ENCODE peak calls at places on chromosomes 3 and 15, in four cellular contexts. R is SK-N-SH, M is K562, S is NT2/D1. N is an unnamed sample.
A peak's percentile ranks its signal among the peaks of the same experiment; 100 is the strongest.

GRCh38 chr3:186209810-186210752 is 101.2 kb upstream of the ETV5 start:
- DNase-seq in R (peak; percentile 72), M (peak; percentile 48), S (peak; percentile 68), N (peak; percentile 58)

GRCh38 chr3:105970283-105970682 is 101.5 kb upstream of the CBLB start:
- DNase-seq in R (no peak), M (no peak), S (peak; percentile 11), N (no peak)

GRCh38 chr15:31098953-31099740 is 2.4 kb downstream of the TRPM1 start:
- DNase-seq in R (no peak), M (no peak), S (no peak), N (no peak)

GRCh38 chr3:54067060-54067459 is 55.3 kb upstream of the CACNA2D3 start:
- DNase-seq in R (no peak), M (no peak), S (no peak), N (no peak)

GRCh38 chr3:185470323-185470722 is 28.5 kb downstream of the TMEM41A start:
- DNase-seq in R (no peak), M (no peak), S (peak; percentile 51), N (no peak)

GRCh38 chr3:29331830-29332637 is 51.2 kb downstream of the RBMS3 start:
- DNase-seq in R (no peak), M (no peak), S (no peak), N (no peak)

GRCh38 chr15:65987100-65987499 is 117.8 kb downstream of the RAB11A start:
- DNase-seq in R (no peak), M (no peak), S (no peak), N (no peak)

GRCh38 chr15:56831467-56831866 is 87.0 kb upstream of the TCF12 start:
- DNase-seq in R (no peak), M (no peak), S (no peak), N (no peak)

GRCh38 chr3:71456155-71456554 is 127.4 kb downstream of the FOXP1 start:
- DNase-seq in R (no peak), M (no peak), S (no peak), N (no peak)

GRCh38 chr3:6447166-6447801 is 413.6 kb upstream of the GRM7 start:
- DNase-seq in R (no peak), M (no peak), S (no peak), N (no peak)

GRCh38 chr3:129592362-129593150 is 13.9 kb downstream of the PLXND1 start:
- DNase-seq in R (no peak), M (no peak), S (no peak), N (peak; percentile 77)

GRCh38 chr3:107430214-107431047 is 53.2 kb downstream of the CCDC54 start:
- DNase-seq in R (peak; percentile 13), M (no peak), S (no peak), N (no peak)

GRCh38 chr3:20352547-20353164 is 166.7 kb upstream of the SGO1 start:
- DNase-seq in R (no peak), M (no peak), S (no peak), N (no peak)

GRCh38 chr15:31257286-31257685 is 69.3 kb upstream of the KLF13 start:
- DNase-seq in R (no peak), M (no peak), S (no peak), N (no peak)

GRCh38 chr15:91271565-91272153 is 171.6 kb downstream of the SV2B start:
- DNase-seq in R (peak; percentile 69), M (peak; percentile 58), S (peak; percentile 70), N (no peak)

GRCh38 chr3:123610331-123610730 is 25.5 kb upstream of the HACD2 start:
- DNase-seq in R (no peak), M (no peak), S (no peak), N (no peak)

GRCh38 chr15:62935300-62936081 is 107.1 kb upstream of the TPM1 start:
- DNase-seq in R (peak; percentile 33), M (no peak), S (no peak), N (no peak)

GRCh38 chr3:38648024-38648658 is 1.3 kb downstream of the SCN5A start:
- DNase-seq in R (peak; percentile 8), M (no peak), S (no peak), N (no peak)

GRCh38 chr3:179196098-179196497 is 47.9 kb downstream of the PIK3CA start:
- DNase-seq in R (no peak), M (no peak), S (no peak), N (no peak)

GRCh38 chr3:128095222-128095703 is 28.3 kb downstream of the RUVBL1 start:
- DNase-seq in R (peak; percentile 86), M (peak; percentile 50), S (peak; percentile 57), N (peak; percentile 63)

GRCh38 chr15:77178421-77178820 is 107.5 kb upstream of the TSPAN3 start:
- DNase-seq in R (no peak), M (no peak), S (no peak), N (no peak)

DNA sequence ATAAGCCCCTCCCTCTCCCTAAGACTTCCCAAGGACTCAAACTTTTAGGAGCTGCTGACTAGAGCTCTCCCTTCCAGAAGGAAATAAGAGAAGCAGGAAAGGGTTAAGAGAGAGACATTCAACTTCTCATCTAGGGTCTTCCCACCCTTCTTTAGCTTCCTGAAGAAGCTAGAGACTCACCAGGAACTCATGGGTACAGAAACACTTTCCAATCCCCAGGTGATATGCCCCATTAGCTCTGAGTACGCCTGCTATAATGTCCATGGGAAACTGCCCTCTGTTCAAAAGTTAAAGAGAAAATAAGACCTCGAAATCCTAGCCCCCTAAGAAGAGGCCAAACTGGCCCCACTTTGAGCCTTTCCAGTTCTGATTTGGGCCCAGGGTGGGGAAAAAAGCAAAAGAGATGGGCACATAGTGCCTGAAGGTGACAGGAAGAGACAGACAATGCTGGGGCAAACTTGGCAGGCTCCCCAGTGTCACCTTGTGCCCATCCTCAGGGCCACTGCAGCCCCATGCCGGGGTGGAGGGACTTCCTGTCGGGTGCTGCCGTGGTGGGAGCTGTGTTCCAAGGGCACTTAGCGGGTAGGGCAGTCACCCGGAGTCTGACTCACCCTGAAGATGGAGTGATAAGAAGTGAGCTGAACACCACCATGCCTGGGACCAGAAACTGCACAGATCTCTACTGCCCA is 29.5 kb downstream of the CCDC12 start:
- DNase-seq in R (peak; percentile 80), M (peak; percentile 71), S (no peak), N (no peak)
- TF ChIP-seq YY1 in R (no peak), M (no peak), S (no peak), N (no peak)

GRCh38 chr3:57942366-57942765 is 65.9 kb upstream of the FLNB start:
- DNase-seq in R (no peak), M (no peak), S (no peak), N (no peak)

GRCh38 chr3:57942872-57943283 is 65.3 kb upstream of the FLNB start:
- DNase-seq in R (no peak), M (no peak), S (no peak), N (no peak)

GRCh38 chr3:57944313-57944580 is 64.0 kb upstream of the FLNB start:
- DNase-seq in R (no peak), M (no peak), S (no peak), N (no peak)

GRCh38 chr3:57946970-57947381 is 61.2 kb upstream of the FLNB start:
- DNase-seq in R (no peak), M (no peak), S (no peak), N (no peak)

DNA sequence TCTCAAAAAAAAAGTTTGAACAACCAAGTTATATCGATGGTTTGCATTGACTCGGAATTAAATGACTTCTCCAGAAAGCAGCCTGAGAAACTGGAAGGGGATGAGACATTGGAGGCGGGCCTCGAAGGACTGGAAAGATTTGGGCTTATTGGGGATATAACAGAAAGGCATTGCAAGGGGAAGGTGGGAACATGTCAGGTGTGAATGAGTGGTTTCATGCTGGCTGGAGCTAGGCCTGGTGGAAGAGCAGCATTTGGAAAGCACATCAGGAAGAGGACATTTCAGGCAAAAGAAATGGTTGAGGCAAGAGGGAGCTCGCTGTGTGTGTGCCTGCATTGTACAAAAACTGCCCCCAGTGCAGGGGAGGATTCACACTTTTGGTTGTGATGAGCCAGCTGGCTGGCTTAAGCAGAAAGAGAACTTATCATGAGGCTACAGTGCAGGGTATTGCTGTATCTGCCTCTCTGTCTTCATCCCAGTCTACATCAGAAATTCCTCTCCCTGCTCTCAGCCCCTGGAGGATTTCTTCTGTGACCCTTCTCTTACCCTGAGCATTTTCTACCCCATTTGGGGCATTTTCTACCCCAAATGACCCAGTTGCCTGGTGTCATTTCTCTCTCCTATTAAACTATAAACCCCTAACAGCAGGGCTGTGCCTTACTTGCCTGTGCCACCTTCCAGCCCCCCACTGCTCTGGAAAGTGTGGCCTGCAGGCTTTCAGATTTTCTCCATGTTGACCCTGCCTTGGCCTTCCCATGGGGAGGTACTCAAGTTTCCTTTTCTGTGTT is 64.5 kb upstream of the FLNB start:
- DNase-seq in R (no peak), M (no peak), S (no peak), N (no peak)
- TF ChIP-seq YY1 in R (no peak), M (no peak), S (no peak), N (no peak)

GRCh38 chr3:49703443-49703927 is 14.1 kb downstream of the RNF123 start:
- DNase-seq in R (peak; percentile 92), M (peak; percentile 60), S (no peak), N (peak; percentile 76)
- TF ChIP-seq YY1 in R (no peak), M (no peak), S (no peak), N (no peak)

GRCh38 chr3:47225310-47225906 is 57.2 kb downstream of the KIF9 start:
- DNase-seq in R (no peak), M (no peak), S (no peak), N (no peak)
- TF ChIP-seq YY1 in R (no peak), M (no peak), S (no peak), N (no peak)

GRCh38 chr15:40097968-40098476 is 10.7 kb downstream of the BMF start:
- DNase-seq in R (no peak), M (peak; percentile 56), S (no peak), N (no peak)

GRCh38 chr15:40094156-40094555 is 14.5 kb downstream of the BMF start:
- DNase-seq in R (no peak), M (no peak), S (no peak), N (no peak)

GRCh38 chr15:40095381-40096093 is 13.1 kb downstream of the BMF start:
- DNase-seq in R (no peak), M (no peak), S (no peak), N (no peak)

GRCh38 chr15:40097096-40097967 is 11.3 kb downstream of the BMF start:
- DNase-seq in R (no peak), M (no peak), S (no peak), N (no peak)

DNA sequence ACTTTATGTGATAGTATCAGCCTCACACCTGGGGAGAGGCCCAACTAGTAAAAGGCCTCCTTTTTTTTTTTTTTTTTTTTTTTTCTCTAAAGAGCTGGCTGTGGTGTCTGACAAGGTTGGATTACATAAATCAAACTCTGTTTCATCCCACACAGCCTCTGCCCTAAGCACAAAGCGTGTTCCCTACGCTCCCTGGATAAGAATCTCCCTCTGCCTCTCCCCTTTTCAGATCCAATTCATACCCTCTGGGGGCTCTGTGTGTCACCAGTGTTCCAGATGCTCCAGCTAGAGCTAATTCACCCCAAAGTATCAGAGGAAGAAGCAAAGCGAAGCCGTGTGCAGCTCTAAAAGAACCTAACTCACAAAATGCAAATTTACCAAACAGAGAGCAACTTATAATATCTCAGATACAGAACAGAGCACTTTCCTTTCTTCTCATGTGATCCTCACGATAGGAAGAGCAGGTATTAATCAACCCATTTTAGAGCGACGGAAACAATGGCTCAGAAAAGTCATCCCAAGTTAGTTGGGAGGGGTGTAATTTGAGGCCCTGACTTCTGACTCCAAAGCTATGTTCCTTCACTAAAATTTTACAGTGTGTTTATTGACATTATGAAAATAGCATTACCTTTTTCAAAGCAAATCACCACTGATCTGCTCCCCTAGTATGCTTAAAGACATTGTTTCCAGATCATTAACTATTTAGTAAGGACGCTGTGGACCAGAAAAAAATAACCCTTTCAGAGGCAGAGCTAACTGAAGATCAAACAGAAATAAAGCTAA is 12.4 kb downstream of the BMF start:
- DNase-seq in R (peak; percentile 61), M (no peak), S (no peak), N (no peak)
- TF ChIP-seq YY1 in R (no peak), M (no peak), S (no peak), N (no peak)